ENCODE peak calls at places on chromosomes 7 and 10, in ten cellular contexts. C is GM23248; Y is GM13977; N is neural crest cell; F is breast epithelium; Q is WERI-Rb-1; W is islet precursor cell; G is HEK293T; I is germinal center; Z is activated CD8-positive, alpha-beta memory T cell treated with anti-CD3 and anti-CD28 coated beads, Interleukin-2, amount 50 U/mL, for 48 hours. O is an unnamed sample.

GRCh38 chr10:30027057-30028005 is 32.1 kb downstream of the JCAD start:
- DNase-seq in C (no peak), Y (peak; percentile 53), N (no peak), F (peak; percentile 66), Q (no peak), W (no peak), G (no peak), I (peak; percentile 71), Z (peak; percentile 88), O (peak; percentile 97)

GRCh38 chr10:119542357-119542989 is at the start of gene RGS10:
- DNase-seq in C (peak; percentile 92), Y (peak; percentile 90), N (peak; percentile 28), F (no peak), Q (peak; percentile 74), W (peak; percentile 85), G (peak; percentile 71), I (peak; percentile 85), Z (peak; percentile 93), O (peak; percentile 74)

GRCh38 chr10:92880233-92880861 is 32.0 kb downstream of the EXOC6 start:
- DNase-seq in C (peak; percentile 66), Y (no peak), N (no peak), F (no peak), Q (no peak), W (no peak), G (peak; percentile 23), I (no peak), Z (no peak), O (peak; percentile 24)

GRCh38 chr7:147199868-147200267 is 1083.3 kb downstream of the CNTNAP2 start:
- DNase-seq in C (no peak), Y (no peak), N (no peak), F (no peak), Q (no peak), W (no peak), G (no peak), I (no peak), Z (no peak), O (no peak)

GRCh38 chr10:86294346-86295265 is 72.0 kb downstream of the GRID1 start:
- DNase-seq in C (no peak), Y (no peak), N (no peak), F (peak; percentile 17), Q (peak; percentile 3), W (peak; percentile 45), G (no peak), I (no peak), Z (peak; percentile 30), O (no peak)

GRCh38 chr7:45067582-45067981 is 21.2 kb downstream of the NACAD start:
- DNase-seq in C (no peak), Y (no peak), N (no peak), F (peak; percentile 5), Q (no peak), W (no peak), G (no peak), I (no peak), Z (no peak), O (no peak)

GRCh38 chr7:117322741-117323584 is at the start of gene WNT2:
- DNase-seq in C (peak; percentile 45), Y (peak; percentile 38), N (no peak), F (no peak), Q (no peak), W (peak; percentile 59), G (peak; percentile 33), I (no peak), Z (no peak), O (no peak)

GRCh38 chr7:79820387-79820786 is 314.2 kb upstream of the GNAI1 start:
- DNase-seq in C (peak; percentile 68), Y (no peak), N (peak; percentile 9), F (no peak), Q (no peak), W (peak; percentile 57), G (peak; percentile 37), I (no peak), Z (no peak), O (no peak)

GRCh38 chr10:83574770-83575169 is 564.5 kb upstream of the GHITM start:
- DNase-seq in C (no peak), Y (no peak), N (no peak), F (no peak), Q (no peak), W (no peak), G (no peak), I (no peak), Z (no peak), O (no peak)

GRCh38 chr7:108010377-108010776 is 7.4 kb upstream of the LAMB1 start:
- DNase-seq in C (no peak), Y (no peak), N (no peak), F (no peak), Q (no peak), W (no peak), G (no peak), I (no peak), Z (no peak), O (no peak)

GRCh38 chr7:78265086-78265485 is 466.5 kb downstream of the PHTF2 start:
- DNase-seq in C (no peak), Y (no peak), N (no peak), F (no peak), Q (no peak), W (no peak), G (no peak), I (no peak), Z (no peak), O (no peak)

GRCh38 chr10:73965890-73966768 is 31.8 kb upstream of the VCL start:
- DNase-seq in C (peak; percentile 98), Y (no peak), N (peak; percentile 25), F (peak; percentile 69), Q (peak; percentile 70), W (peak; percentile 99), G (peak; percentile 86), I (no peak), Z (no peak), O (no peak)

GRCh38 chr10:33566426-33566825 is 232.0 kb upstream of the NRP1 start:
- DNase-seq in C (no peak), Y (no peak), N (no peak), F (no peak), Q (no peak), W (no peak), G (no peak), I (no peak), Z (no peak), O (no peak)

GRCh38 chr10:96833220-96834001 is 1.3 kb downstream of the LCOR start:
- DNase-seq in C (peak; percentile 56), Y (peak; percentile 34), N (peak; percentile 37), F (no peak), Q (peak; percentile 65), W (peak; percentile 77), G (peak; percentile 29), I (peak; percentile 29), Z (no peak), O (no peak)

GRCh38 chr7:150370612-150371071 is 2.0 kb downstream of the REPIN1 start:
- DNase-seq in C (peak; percentile 71), Y (no peak), N (no peak), F (no peak), Q (no peak), W (peak; percentile 69), G (no peak), I (no peak), Z (no peak), O (no peak)

GRCh38 chr7:44191171-44191570 is 1.9 kb upstream of the GCK start:
- DNase-seq in C (peak; percentile 51), Y (no peak), N (no peak), F (no peak), Q (no peak), W (no peak), G (no peak), I (no peak), Z (peak; percentile 18), O (no peak)

GRCh38 chr10:59907537-59907917 is 1.2 kb upstream of the CCDC6 start:
- DNase-seq in C (no peak), Y (no peak), N (no peak), F (no peak), Q (no peak), W (no peak), G (no peak), I (no peak), Z (no peak), O (no peak)

GRCh38 chr7:134174797-134175261 is 47.7 kb downstream of the LRGUK start:
- DNase-seq in C (peak; percentile 92), Y (peak; percentile 59), N (no peak), F (no peak), Q (no peak), W (peak; percentile 67), G (no peak), I (no peak), Z (no peak), O (no peak)

GRCh38 chr10:124546957-124547650 is 85.5 kb downstream of the LHPP start:
- DNase-seq in C (no peak), Y (no peak), N (no peak), F (no peak), Q (no peak), W (no peak), G (no peak), I (peak; percentile 60), Z (no peak), O (no peak)

GRCh38 chr7:27745064-27745583 is 5.2 kb downstream of the TAX1BP1 start:
- DNase-seq in C (peak; percentile 86), Y (no peak), N (peak; percentile 14), F (no peak), Q (no peak), W (peak; percentile 72), G (peak; percentile 48), I (peak; percentile 4), Z (no peak), O (peak; percentile 44)

GRCh38 chr10:86254081-86254480 is 112.5 kb downstream of the GRID1 start:
- DNase-seq in C (no peak), Y (no peak), N (no peak), F (no peak), Q (no peak), W (no peak), G (no peak), I (no peak), Z (no peak), O (no peak)

GRCh38 chr7:17367502-17367901 is 69.0 kb downstream of the AHR start:
- DNase-seq in C (peak; percentile 29), Y (no peak), N (no peak), F (no peak), Q (no peak), W (no peak), G (no peak), I (no peak), Z (no peak), O (no peak)

GRCh38 chr10:103316087-103316486 is 34.9 kb downstream of the PCGF6 start:
- DNase-seq in C (no peak), Y (no peak), N (no peak), F (no peak), Q (no peak), W (no peak), G (no peak), I (no peak), Z (no peak), O (no peak)

GRCh38 chr10:88077977-88078376 is 214.6 kb downstream of the PTEN start:
- DNase-seq in C (no peak), Y (no peak), N (no peak), F (no peak), Q (no peak), W (no peak), G (no peak), I (no peak), Z (no peak), O (no peak)

GRCh38 chr10:124306922-124307371 is 111.8 kb downstream of the OAT start:
- DNase-seq in C (peak; percentile 14), Y (no peak), N (no peak), F (no peak), Q (no peak), W (no peak), G (no peak), I (no peak), Z (no peak), O (no peak)

GRCh38 chr10:59817806-59818205 is 64.6 kb upstream of the MRLN start:
- DNase-seq in C (peak; percentile 4), Y (no peak), N (no peak), F (no peak), Q (no peak), W (no peak), G (no peak), I (no peak), Z (no peak), O (no peak)

GRCh38 chr10:102965455-102965854 is 47.4 kb downstream of the CNNM2 start:
- DNase-seq in C (no peak), Y (no peak), N (no peak), F (no peak), Q (no peak), W (no peak), G (no peak), I (no peak), Z (no peak), O (no peak)

O was measured in Jurkat, Clone E6-1.